ENCODE peak calls at places on chromosomes 2 and 18, in four cellular contexts. M is stimulated activated CD4-positive, alpha-beta T cell treated with anti-CD3 and anti-CD28 coated beads, Interleukin-2, amount 100 ng/mL, for 48 hours; S is neural progenitor cell; R is HTR-8/SVneo. G is an unnamed sample.

GRCh38 chr2:515728-516127 is 161.5 kb downstream of the TMEM18 start:
- DNase-seq in M (no peak), S (no peak), R (no peak), G (no peak)

GRCh38 chr2:15028406-15028805 is 395.9 kb downstream of the LRATD1 start:
- DNase-seq in M (no peak), S (no peak), R (no peak), G (no peak)

GRCh38 chr2:65369574-65369973 is 62.8 kb downstream of the SPRED2 start:
- DNase-seq in M (no peak), S (no peak), R (no peak), G (no peak)

GRCh38 chr2:67571785-67572718 is 174.9 kb downstream of the ETAA1 start:
- DNase-seq in M (no peak), S (no peak), R (no peak), G (no peak)

GRCh38 chr18:26091047-26091630 is 726 bp upstream of the SS18 start:
- DNase-seq in M (no peak), S (no peak), R (no peak), G (peak)

GRCh38 chr2:46170011-46170410 is 127.2 kb upstream of the EPAS1 start:
- DNase-seq in M (no peak), S (no peak), R (no peak), G (no peak)

GRCh38 chr2:241762933-241763369 is 13.7 kb upstream of the GAL3ST2 start:
- DNase-seq in M (no peak), S (no peak), R (no peak), G (no peak)

GRCh38 chr18:74489631-74490030 is 6.5 kb upstream of the CNDP2 start:
- DNase-seq in M (no peak), S (no peak), R (no peak), G (no peak)

GRCh38 chr2:100757621-100758394 is 62.1 kb upstream of the NPAS2 start:
- DNase-seq in M (no peak), S (no peak), R (no peak), G (no peak)

GRCh38 chr2:159996792-159997546 is 65.4 kb downstream of the PLA2R1 start:
- DNase-seq in M (no peak), S (no peak), R (no peak), G (no peak)

GRCh38 chr18:26536664-26537063 is 11.7 kb downstream of the KCTD1 start:
- DNase-seq in M (no peak), S (no peak), R (no peak), G (no peak)

GRCh38 chr2:42336361-42336965 is 24.6 kb downstream of the COX7A2L start:
- DNase-seq in M (no peak), S (peak), R (no peak), G (no peak)

GRCh38 chr18:71168576-71169145 is 879.8 kb downstream of the SOCS6 start:
- DNase-seq in M (no peak), S (no peak), R (no peak), G (no peak)

GRCh38 chr2:230423851-230424458 is 8.0 kb downstream of the SP100 start:
- DNase-seq in M (no peak), S (no peak), R (no peak), G (no peak)

GRCh38 chr2:39434233-39434897 is 2.7 kb downstream of the MAP4K3 start:
- DNase-seq in M (no peak), S (no peak), R (no peak), G (no peak)

GRCh38 chr18:62327977-62328376 is 2.9 kb downstream of the TNFRSF11A start:
- DNase-seq in M (no peak), S (no peak), R (no peak), G (no peak)

GRCh38 chr2:162063281-162063680 is 10.7 kb downstream of the DPP4 start:
- DNase-seq in M (no peak), S (no peak), R (no peak), G (no peak)

GRCh38 chr2:128560718-128561117 is 242.1 kb upstream of the HS6ST1 start:
- DNase-seq in M (no peak), S (no peak), R (no peak), G (no peak)

GRCh38 chr2:171629113-171629512 is 58.2 kb upstream of the DYNC1I2 start:
- DNase-seq in M (no peak), S (no peak), R (no peak), G (no peak)

GRCh38 chr18:6543330-6543908 is 128.7 kb upstream of the L3MBTL4 start:
- DNase-seq in M (no peak), S (peak), R (peak), G (peak)

GRCh38 chr2:180907731-180908130 is 72.7 kb upstream of the UBE2E3 start:
- DNase-seq in M (no peak), S (no peak), R (no peak), G (no peak)